ENCODE peak calls at places on chromosome 20, in four cellular contexts. One of them, this sample, is unnamed.

GRCh38 chr20:50141018-50141675 is 12.4 kb downstream of the PEDS1 start:
- DNase-seq in PC-3: no peak
- DNase-seq in kidney tubule cell: no peak
- DNase-seq in H54: no peak
- DNase-seq in this sample: no peak

GRCh38 chr20:62357681-62358080 is 9.4 kb downstream of the LAMA5 start:
- DNase-seq in PC-3: no peak
- DNase-seq in kidney tubule cell: no peak
- DNase-seq in H54: no peak
- DNase-seq in this sample: no peak

GRCh38 chr20:50169329-50169823 is 15.9 kb upstream of the PEDS1 start:
- DNase-seq in PC-3: peak
- DNase-seq in kidney tubule cell: peak
- DNase-seq in H54: no peak
- DNase-seq in this sample: peak

GRCh38 chr20:34315236-34315635 is 12.1 kb upstream of the AHCY start:
- DNase-seq in PC-3: no peak
- DNase-seq in kidney tubule cell: no peak
- DNase-seq in H54: no peak
- DNase-seq in this sample: no peak

GRCh38 chr20:2816583-2817340 is 598 bp downstream of the TMEM239 start:
- DNase-seq in PC-3: no peak
- DNase-seq in kidney tubule cell: peak
- DNase-seq in H54: no peak
- DNase-seq in this sample: no peak

GRCh38 chr20:9344080-9344920 is 170.1 kb upstream of the LAMP5 start:
- DNase-seq in PC-3: peak
- DNase-seq in kidney tubule cell: peak
- DNase-seq in H54: no peak
- DNase-seq in this sample: no peak

GRCh38 chr20:396252-396618 is 11.9 kb upstream of the RBCK1 start:
- DNase-seq in PC-3: no peak
- DNase-seq in kidney tubule cell: no peak
- DNase-seq in H54: no peak
- DNase-seq in this sample: no peak

GRCh38 chr20:25576783-25577530 is 8.4 kb downstream of the NINL start:
- DNase-seq in PC-3: no peak
- DNase-seq in kidney tubule cell: no peak
- DNase-seq in H54: no peak
- DNase-seq in this sample: no peak

GRCh38 chr20:33251496-33251895 is 15.7 kb downstream of the BPIFA1 start:
- DNase-seq in PC-3: no peak
- DNase-seq in kidney tubule cell: no peak
- DNase-seq in H54: no peak
- DNase-seq in this sample: no peak

GRCh38 chr20:32358883-32359632 is 927 bp downstream of the ASXL1 start:
- DNase-seq in PC-3: peak
- DNase-seq in kidney tubule cell: peak
- DNase-seq in H54: no peak
- DNase-seq in this sample: peak

GRCh38 chr20:61115627-61116026 is 136.4 kb upstream of the CDH4 start:
- DNase-seq in PC-3: no peak
- DNase-seq in kidney tubule cell: no peak
- DNase-seq in H54: no peak
- DNase-seq in this sample: no peak

GRCh38 chr20:1336699-1337387 is 7.9 kb upstream of the SDCBP2 start:
- DNase-seq in PC-3: no peak
- DNase-seq in kidney tubule cell: no peak
- DNase-seq in H54: no peak
- DNase-seq in this sample: no peak

GRCh38 chr20:54611701-54612487 is 136.5 kb downstream of the DOK5 start:
- DNase-seq in PC-3: no peak
- DNase-seq in kidney tubule cell: no peak
- DNase-seq in H54: no peak
- DNase-seq in this sample: no peak

GRCh38 chr20:51532577-51533191 is 9.8 kb downstream of the NFATC2 start:
- DNase-seq in PC-3: peak
- DNase-seq in kidney tubule cell: peak
- DNase-seq in H54: no peak
- DNase-seq in this sample: no peak

GRCh38 chr20:50745634-50746137 is 14.3 kb downstream of the PARD6B start:
- DNase-seq in PC-3: peak
- DNase-seq in kidney tubule cell: no peak
- DNase-seq in H54: no peak
- DNase-seq in this sample: no peak

GRCh38 chr20:21613512-21613911 is 92.0 kb upstream of the PAX1 start:
- DNase-seq in PC-3: peak
- DNase-seq in kidney tubule cell: peak
- DNase-seq in H54: no peak
- DNase-seq in this sample: peak

GRCh38 chr20:63973636-63974401 is 4.1 kb upstream of the ZNF512B start:
- DNase-seq in PC-3: peak
- DNase-seq in kidney tubule cell: peak
- DNase-seq in H54: peak
- DNase-seq in this sample: peak

GRCh38 chr20:62120990-62121775 is 1.1 kb upstream of the LSM14B start:
- DNase-seq in PC-3: peak
- DNase-seq in kidney tubule cell: no peak
- DNase-seq in H54: peak
- DNase-seq in this sample: no peak